ENCODE peak calls at places on chromosomes 12 and 14, in ten cellular contexts. B, N, G, V, Y, E, H, Q, I and X are unnamed samples.

GRCh38 chr14:106227793-106228192 is 701.4 kb downstream of the TMEM121 start:
- DNase-seq in E (no peak), Y (no peak), H (no peak), N (no peak), B (no peak), I (no peak), Q (no peak), G (no peak), V (no peak), X (no peak)

GRCh38 chr12:79983969-79984629 is 49.2 kb upstream of the PPP1R12A start:
- DNase-seq in I (no peak), Q (no peak), Y (no peak), G (peak; percentile 89), N (no peak), B (no peak), H (no peak), V (no peak), E (no peak), X (no peak)

GRCh38 chr14:28652782-28653181 is 113.8 kb upstream of the FOXG1 start:
- DNase-seq in N (no peak), Q (no peak), H (no peak), G (peak; percentile 90), E (no peak), Y (no peak), I (no peak), B (no peak), V (no peak), X (no peak)

GRCh38 chr14:100065942-100066574 is 836 bp downstream of the EVL start:
- DNase-seq in N (no peak), H (no peak), Q (peak; percentile 35), G (no peak), Y (no peak), I (no peak), E (peak; percentile 43), B (peak; percentile 94), V (no peak), X (no peak)

GRCh38 chr12:124833693-124834122 is 30.0 kb downstream of the SCARB1 start:
- DNase-seq in V (no peak), B (no peak), H (peak; percentile 51), G (no peak), E (no peak), N (no peak), Y (no peak), Q (peak; percentile 29), I (no peak), X (no peak)

GRCh38 chr12:111788178-111788654 is 21.5 kb downstream of the ALDH2 start:
- DNase-seq in E (no peak), Q (no peak), H (peak; percentile 48), Y (no peak), N (no peak), I (peak; percentile 41), B (no peak), V (no peak), G (no peak), X (no peak)

GRCh38 chr12:19869413-19869812 is 430.1 kb downstream of the AEBP2 start:
- DNase-seq in N (no peak), Y (no peak), I (no peak), Q (no peak), G (peak; percentile 83), E (no peak), V (no peak), H (no peak), B (no peak), X (no peak)

GRCh38 chr14:96164861-96165490 is 39.7 kb upstream of the BDKRB2 start:
- DNase-seq in N (no peak), G (no peak), Q (no peak), Y (no peak), E (peak; percentile 11), H (no peak), V (no peak), B (no peak), I (no peak), X (no peak)

GRCh38 chr14:93035917-93036651 is 79.6 kb downstream of the ITPK1 start:
- DNase-seq in N (peak; percentile 49), E (no peak), B (no peak), G (peak; percentile 34), I (no peak), H (no peak), V (no peak), Q (peak; percentile 66), Y (no peak), X (no peak)

GRCh38 chr14:55805250-55805649 is 225.2 kb downstream of the KTN1 start:
- DNase-seq in H (no peak), B (no peak), N (no peak), Y (no peak), Q (no peak), V (no peak), E (no peak), I (no peak), G (no peak), X (no peak)

GRCh38 chr12:124842800-124843510 is 20.7 kb downstream of the SCARB1 start:
- DNase-seq in V (no peak), B (no peak), Y (no peak), Q (no peak), E (peak; percentile 59), G (no peak), H (no peak), I (no peak), N (no peak), X (no peak)

GRCh38 chr12:54603173-54603814 is 14.8 kb upstream of the PPP1R1A start:
- DNase-seq in Q (peak; percentile 77), I (peak; percentile 60), G (peak; percentile 61), V (peak; percentile 71), H (peak; percentile 62), B (peak; percentile 21), Y (no peak), N (peak; percentile 42), E (peak; percentile 53), X (peak; percentile 60)

GRCh38 chr14:22887990-22888378 is 5.0 kb downstream of the REM2 start:
- DNase-seq in B (peak; percentile 53), H (no peak), Q (no peak), V (no peak), I (no peak), E (no peak), G (no peak), N (no peak), Y (no peak), X (no peak)

GRCh38 chr14:99268776-99269510 is 3.1 kb downstream of the BCL11B start:
- DNase-seq in N (no peak), G (no peak), B (no peak), I (no peak), H (no peak), V (no peak), Y (no peak), E (no peak), Q (no peak), X (no peak)

GRCh38 chr14:78836777-78837176 is 666.6 kb downstream of the NRXN3 start:
- DNase-seq in I (no peak), Y (no peak), E (peak; percentile 49), N (no peak), V (peak; percentile 21), B (peak; percentile 17), G (peak; percentile 65), Q (peak; percentile 90), H (peak; percentile 21), X (peak; percentile 22)
- TF ChIP-seq CTCF in I (no peak), Y (peak; percentile 34), E (peak; percentile 29), N (peak; percentile 50), V (no peak), B (peak; percentile 67), G (peak; percentile 44), Q (peak; percentile 41), H (peak; percentile 57), X (peak; percentile 29)

GRCh38 chr14:69131176-69131575 is 21.7 kb downstream of the DCAF5 start:
- DNase-seq in I (no peak), Q (no peak), V (no peak), N (no peak), G (peak; percentile 13), B (no peak), E (no peak), H (no peak), Y (no peak), X (no peak)

GRCh38 chr14:69129264-69129880 is 23.5 kb downstream of the DCAF5 start:
- DNase-seq in E (peak; percentile 72), G (peak; percentile 79), N (peak; percentile 70), B (no peak), V (peak; percentile 63), Q (peak; percentile 89), Y (peak; percentile 68), I (no peak), H (peak; percentile 55), X (peak; percentile 85)

GRCh38 chr14:69135133-69135532 is 17.8 kb downstream of the DCAF5 start:
- DNase-seq in E (no peak), V (no peak), G (no peak), Q (no peak), Y (no peak), H (no peak), I (no peak), B (no peak), N (no peak), X (no peak)

GRCh38 chr14:69132513-69133181 is 20.3 kb downstream of the DCAF5 start:
- DNase-seq in H (no peak), Q (no peak), E (no peak), G (peak; percentile 72), N (no peak), B (no peak), V (no peak), I (no peak), Y (no peak), X (no peak)

GRCh38 chr14:69133206-69134125 is 19.5 kb downstream of the DCAF5 start:
- DNase-seq in E (no peak), Y (no peak), I (no peak), H (peak; percentile 28), G (peak; percentile 85), V (no peak), Q (no peak), B (no peak), N (no peak), X (no peak)
- H3K4me1 ChIP-seq in E (peaks cover 4% of the 10 kb centered on the region), Y (peaks cover 42% of the 10 kb centered on the region), I (no peaks in the 10 kb centered on the region), H (peaks cover 42% of the 10 kb centered on the region), G (peaks cover 20% of the 10 kb centered on the region), V (no peaks in the 10 kb centered on the region), Q (peaks cover 37% of the 10 kb centered on the region), B (peaks cover 23% of the 10 kb centered on the region), N (peaks cover 18% of the 10 kb centered on the region), X (peaks cover 5% of the 10 kb centered on the region)

GRCh38 chr12:107853479-107853878 is 79.0 kb downstream of the ASCL4 start:
- DNase-seq in B (no peak), Q (no peak), I (no peak), Y (no peak), N (no peak), E (no peak), G (no peak), V (no peak), H (no peak), X (no peak)
- TF ChIP-seq CTCF in B (no peak), Q (no peak), I (no peak), Y (no peak), N (no peak), E (no peak), G (no peak), V (no peak), H (no peak), X (no peak)

DNA sequence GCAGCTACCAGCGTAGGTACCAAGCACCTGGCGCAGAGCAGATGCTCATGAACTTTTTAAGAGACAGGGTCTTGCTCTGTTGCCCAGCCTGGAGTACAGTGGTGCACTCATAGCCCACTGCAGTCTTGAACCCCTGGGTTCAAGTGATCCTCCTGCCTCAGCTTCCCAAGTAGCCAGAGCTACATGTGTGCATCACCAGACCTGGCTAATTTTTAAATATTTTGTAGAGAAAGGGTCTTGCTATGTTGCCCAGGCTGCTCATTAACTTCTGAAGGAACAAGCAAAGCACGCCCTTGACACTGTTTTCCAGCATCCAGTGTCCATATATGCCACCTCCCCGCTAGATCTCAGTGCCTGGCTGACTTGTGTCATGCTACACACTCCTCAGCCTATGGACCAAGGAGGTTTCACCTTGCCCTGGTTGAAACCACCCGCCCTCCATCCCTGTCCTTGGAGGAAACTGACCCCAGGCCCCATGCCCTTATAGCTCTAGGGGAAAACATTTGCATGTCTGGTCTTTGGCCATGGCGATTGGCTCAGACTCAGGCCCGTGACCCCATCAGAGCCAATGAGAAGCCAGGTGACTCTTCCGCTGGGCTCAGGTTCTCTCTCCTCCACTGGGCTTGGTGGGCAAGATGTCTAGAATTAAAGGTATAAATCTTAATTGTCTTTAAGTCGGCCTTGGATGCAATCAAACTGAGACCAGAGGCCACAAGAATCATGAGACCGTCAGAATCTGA is 26.3 kb downstream of the TESC start:
- DNase-seq in H (no peak), V (no peak), Y (no peak), G (no peak), I (no peak), N (no peak), E (no peak), B (no peak), Q (no peak), X (no peak)
- H3K4me1 ChIP-seq in H (no peaks in the 10 kb centered on the region), V (no peaks in the 10 kb centered on the region), Y (no peaks in the 10 kb centered on the region), G (no peaks in the 10 kb centered on the region), I (no peaks in the 10 kb centered on the region), N (no peaks in the 10 kb centered on the region), E (no peaks in the 10 kb centered on the region), B (peaks cover 5% of the 10 kb centered on the region), Q (peaks cover 41% of the 10 kb centered on the region), X (no peaks in the 10 kb centered on the region)